ENCODE peak calls at places on chromosomes 1 and 21, in five cellular contexts. One of them, this sample, is unnamed.

GRCh38 chr1:219582310-219582709 is 30.6 kb downstream of the ZC3H11B start:
- DNase-seq in CD4-positive, alpha-beta memory T cell: no peak
- DNase-seq in fibroblast of pulmonary artery: peak; percentile 33
- DNase-seq in A549: no peak
- DNase-seq in epithelial cell of esophagus: peak; percentile 6
- DNase-seq in this sample: no peak

GRCh38 chr1:40239626-40240025 is 8.1 kb upstream of the TMCO2 start:
- DNase-seq in CD4-positive, alpha-beta memory T cell: no peak
- DNase-seq in fibroblast of pulmonary artery: no peak
- DNase-seq in A549: no peak
- DNase-seq in epithelial cell of esophagus: no peak
- DNase-seq in this sample: no peak

GRCh38 chr1:180080439-180080838 is 74.2 kb upstream of the QSOX1 start:
- DNase-seq in CD4-positive, alpha-beta memory T cell: no peak
- DNase-seq in fibroblast of pulmonary artery: no peak
- DNase-seq in A549: peak; percentile 11
- DNase-seq in epithelial cell of esophagus: peak; percentile 75
- DNase-seq in this sample: no peak

GRCh38 chr1:19083081-19083480 is 126.6 kb upstream of the IFFO2 start:
- DNase-seq in CD4-positive, alpha-beta memory T cell: no peak
- DNase-seq in fibroblast of pulmonary artery: peak; percentile 97
- DNase-seq in A549: no peak
- DNase-seq in epithelial cell of esophagus: peak; percentile 80
- DNase-seq in this sample: no peak

GRCh38 chr1:174818951-174819350 is 180.8 kb upstream of the CACYBP start:
- DNase-seq in CD4-positive, alpha-beta memory T cell: no peak
- DNase-seq in fibroblast of pulmonary artery: no peak
- DNase-seq in A549: no peak
- DNase-seq in epithelial cell of esophagus: peak; percentile 93
- DNase-seq in this sample: no peak

GRCh38 chr21:19922122-19922521 is 1076.1 kb upstream of the NCAM2 start:
- DNase-seq in CD4-positive, alpha-beta memory T cell: no peak
- DNase-seq in fibroblast of pulmonary artery: no peak
- DNase-seq in A549: no peak
- DNase-seq in epithelial cell of esophagus: no peak
- DNase-seq in this sample: no peak

GRCh38 chr1:87515781-87516180 is 187.1 kb downstream of the LMO4 start:
- DNase-seq in CD4-positive, alpha-beta memory T cell: no peak
- DNase-seq in fibroblast of pulmonary artery: peak; percentile 8
- DNase-seq in A549: no peak
- DNase-seq in epithelial cell of esophagus: no peak
- DNase-seq in this sample: no peak

GRCh38 chr21:42474043-42474831 is 21.8 kb downstream of the RSPH1 start:
- DNase-seq in CD4-positive, alpha-beta memory T cell: peak; percentile 53
- DNase-seq in fibroblast of pulmonary artery: peak; percentile 18
- DNase-seq in A549: peak; percentile 67
- DNase-seq in epithelial cell of esophagus: peak; percentile 88
- DNase-seq in this sample: no peak

GRCh38 chr1:6624712-6625578 is at the start of gene THAP3:
- DNase-seq in CD4-positive, alpha-beta memory T cell: peak; percentile 91
- DNase-seq in fibroblast of pulmonary artery: peak; percentile 86
- DNase-seq in A549: peak; percentile 91
- DNase-seq in epithelial cell of esophagus: peak; percentile 89
- DNase-seq in this sample: no peak

GRCh38 chr21:38258803-38259485 is 2.2 kb downstream of the KCNJ15 start:
- DNase-seq in CD4-positive, alpha-beta memory T cell: no peak
- DNase-seq in fibroblast of pulmonary artery: peak; percentile 96
- DNase-seq in A549: peak; percentile 87
- DNase-seq in epithelial cell of esophagus: peak; percentile 49
- DNase-seq in this sample: no peak

GRCh38 chr1:157577420-157577819 is 20.5 kb downstream of the FCRL4 start:
- DNase-seq in CD4-positive, alpha-beta memory T cell: no peak
- DNase-seq in fibroblast of pulmonary artery: no peak
- DNase-seq in A549: no peak
- DNase-seq in epithelial cell of esophagus: no peak
- DNase-seq in this sample: no peak

GRCh38 chr1:15734901-15735300 is 1.2 kb upstream of the SLC25A34 start:
- DNase-seq in CD4-positive, alpha-beta memory T cell: no peak
- DNase-seq in fibroblast of pulmonary artery: no peak
- DNase-seq in A549: no peak
- DNase-seq in epithelial cell of esophagus: no peak
- DNase-seq in this sample: no peak

GRCh38 chr1:82386365-82387069 is 585.8 kb downstream of the ADGRL2 start:
- DNase-seq in CD4-positive, alpha-beta memory T cell: no peak
- DNase-seq in fibroblast of pulmonary artery: no peak
- DNase-seq in A549: no peak
- DNase-seq in epithelial cell of esophagus: peak; percentile 46
- DNase-seq in this sample: no peak

GRCh38 chr1:21439721-21440629 is at the start of gene NBPF3:
- DNase-seq in CD4-positive, alpha-beta memory T cell: peak; percentile 90
- DNase-seq in fibroblast of pulmonary artery: peak; percentile 75
- DNase-seq in A549: peak; percentile 89
- DNase-seq in epithelial cell of esophagus: peak; percentile 97
- DNase-seq in this sample: peak; percentile 98

GRCh38 chr1:32099426-32099825 is 8.4 kb upstream of the KPNA6 start:
- DNase-seq in CD4-positive, alpha-beta memory T cell: no peak
- DNase-seq in fibroblast of pulmonary artery: no peak
- DNase-seq in A549: no peak
- DNase-seq in epithelial cell of esophagus: no peak
- DNase-seq in this sample: no peak

GRCh38 chr1:175197536-175197935 is 5.0 kb upstream of the KIAA0040 start:
- DNase-seq in CD4-positive, alpha-beta memory T cell: no peak
- DNase-seq in fibroblast of pulmonary artery: peak; percentile 6
- DNase-seq in A549: peak; percentile 26
- DNase-seq in epithelial cell of esophagus: peak; percentile 98
- DNase-seq in this sample: no peak

GRCh38 chr1:101207891-101208290 is 28.9 kb upstream of the S1PR1 start:
- DNase-seq in CD4-positive, alpha-beta memory T cell: no peak
- DNase-seq in fibroblast of pulmonary artery: peak; percentile 13
- DNase-seq in A549: no peak
- DNase-seq in epithelial cell of esophagus: peak; percentile 24
- DNase-seq in this sample: no peak

GRCh38 chr1:147080671-147081394 is 91.4 kb downstream of the PRKAB2 start:
- DNase-seq in CD4-positive, alpha-beta memory T cell: no peak
- DNase-seq in fibroblast of pulmonary artery: no peak
- DNase-seq in A549: no peak
- DNase-seq in epithelial cell of esophagus: peak; percentile 44
- DNase-seq in this sample: peak; percentile 68

GRCh38 chr1:234583755-234584430 is 26.1 kb downstream of the IRF2BP2 start:
- DNase-seq in CD4-positive, alpha-beta memory T cell: no peak
- DNase-seq in fibroblast of pulmonary artery: no peak
- DNase-seq in A549: no peak
- DNase-seq in epithelial cell of esophagus: no peak
- DNase-seq in this sample: no peak

GRCh38 chr21:32008714-32009113 is 135.9 kb downstream of the HUNK start:
- DNase-seq in CD4-positive, alpha-beta memory T cell: no peak
- DNase-seq in fibroblast of pulmonary artery: no peak
- DNase-seq in A549: no peak
- DNase-seq in epithelial cell of esophagus: no peak
- DNase-seq in this sample: no peak

GRCh38 chr1:42480921-42481320 is 17.8 kb downstream of the CCDC30 start:
- DNase-seq in CD4-positive, alpha-beta memory T cell: no peak
- DNase-seq in fibroblast of pulmonary artery: no peak
- DNase-seq in A549: no peak
- DNase-seq in epithelial cell of esophagus: peak; percentile 30
- DNase-seq in this sample: no peak

GRCh38 chr1:26938004-26938658 is 16.6 kb downstream of the NUDC start:
- DNase-seq in CD4-positive, alpha-beta memory T cell: no peak
- DNase-seq in fibroblast of pulmonary artery: no peak
- DNase-seq in A549: no peak
- DNase-seq in epithelial cell of esophagus: no peak
- DNase-seq in this sample: no peak

This sample was measured in chondrocyte.